ENCODE peak calls at places on chromosome 5, in five cellular contexts. I is IMR-90, V is stomach, K is body of pancreas, T is GM12891. Z is an unnamed sample.
A peak's percentile ranks its signal among the peaks of the same experiment; 100 is the strongest.

GRCh38 chr5:55456216-55456895 is 78.4 kb downstream of the PLPP1 start:
- DNase-seq in V (no peak), K (no peak), T (no peak), I (peak; percentile 79), Z (no peak)

GRCh38 chr5:53091304-53091703 is 18.3 kb downstream of the MOCS2 start:
- DNase-seq in T (no peak), I (peak; percentile 72), K (no peak), V (no peak), Z (no peak)

GRCh38 chr5:27093296-27093695 is 54.9 kb upstream of the CDH9 start:
- DNase-seq in I (no peak), K (no peak), V (no peak), T (no peak), Z (no peak)

GRCh38 chr5:74865293-74865798 is 841 bp downstream of the FAM169A start:
- DNase-seq in K (no peak), I (no peak), T (no peak), V (no peak), Z (no peak)

GRCh38 chr5:170632985-170633234 is 129.1 kb downstream of the KCNIP1 start:
- DNase-seq in V (peak; percentile 45), I (no peak), T (peak; percentile 79), K (peak; percentile 51), Z (no peak)

GRCh38 chr5:83922699-83923098 is 202.0 kb upstream of the HAPLN1 start:
- DNase-seq in V (no peak), I (no peak), K (no peak), T (no peak), Z (no peak)

GRCh38 chr5:38130346-38130745 is 128.0 kb upstream of the EGFLAM start:
- DNase-seq in T (no peak), I (no peak), K (no peak), V (no peak), Z (no peak)

GRCh38 chr5:59698774-59699173 is 194.8 kb downstream of the PDE4D start:
- DNase-seq in I (no peak), T (no peak), K (no peak), V (no peak), Z (no peak)

GRCh38 chr5:59062986-59063683 is 480.3 kb downstream of the RAB3C start:
- DNase-seq in K (no peak), T (no peak), V (no peak), I (no peak), Z (no peak)

GRCh38 chr5:2383678-2384025 is 367.8 kb downstream of the IRX2 start:
- DNase-seq in I (no peak), T (no peak), V (no peak), K (no peak), Z (no peak)

GRCh38 chr5:59562756-59563389 is 330.7 kb downstream of the PDE4D start:
- DNase-seq in V (peak; percentile 42), T (peak; percentile 2), I (peak; percentile 33), K (peak; percentile 25), Z (no peak)

GRCh38 chr5:64074533-64074932 is 91.1 kb upstream of the RNF180 start:
- DNase-seq in K (no peak), T (peak; percentile 17), I (peak; percentile 3), V (no peak), Z (no peak)

GRCh38 chr5:108654042-108654441 is 93.7 kb upstream of the FER start:
- DNase-seq in I (peak; percentile 70), T (no peak), K (no peak), V (no peak), Z (no peak)

GRCh38 chr5:177382423-177383029 is 1.7 kb upstream of the SLC34A1 start:
- DNase-seq in T (no peak), K (peak; percentile 67), V (peak; percentile 71), I (peak; percentile 18), Z (no peak)

GRCh38 chr5:33604503-33604902 is 163.7 kb downstream of the TARS1 start:
- DNase-seq in I (no peak), V (no peak), T (no peak), K (no peak), Z (no peak)

DNA sequence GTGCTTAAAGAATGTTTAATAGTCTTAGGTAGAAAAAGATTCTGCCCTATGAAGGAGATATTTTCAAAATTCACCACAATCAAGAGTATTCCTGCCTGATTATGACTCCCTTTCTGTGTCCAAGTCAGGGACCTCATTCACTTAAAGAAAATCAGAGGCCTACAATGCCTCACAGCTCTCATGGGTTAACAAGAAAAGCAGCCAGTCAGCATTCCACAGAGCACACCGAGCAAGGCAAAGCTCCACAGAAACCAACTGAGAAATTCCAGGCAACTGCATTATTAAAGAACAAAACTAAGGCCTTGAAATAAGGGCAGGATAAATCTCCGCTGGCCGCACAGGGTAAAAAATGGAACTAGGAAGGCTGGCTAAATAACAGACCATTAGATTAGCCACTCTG is 161.1 kb downstream of the TARS1 start:
- DNase-seq in V (no peak), T (no peak), K (no peak), I (no peak), Z (peak; percentile 63)
- TF ChIP-seq POLR2A in V (no peak), T (no peak), K (no peak), I (no peak), Z (no peak)

DNA sequence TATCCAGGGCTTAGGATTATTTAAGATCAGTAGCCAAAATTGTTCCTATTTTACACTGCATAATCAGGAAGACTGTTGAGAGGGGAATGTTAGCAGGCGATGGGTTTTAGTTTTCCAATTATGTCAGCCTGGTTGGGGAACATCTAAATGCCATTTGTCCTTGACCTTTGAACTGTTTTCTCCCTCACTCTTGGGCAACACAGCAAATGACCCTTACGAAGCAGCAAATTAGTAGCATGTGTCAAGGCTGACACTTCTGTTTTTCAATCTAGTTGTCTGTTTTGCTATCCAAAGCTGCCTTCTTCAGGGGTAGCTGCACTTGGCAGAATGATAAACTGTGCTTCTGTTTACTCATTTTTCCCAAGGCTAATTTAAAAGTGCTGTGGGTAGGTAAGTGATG is 78.0 kb upstream of the AGXT2 start:
- DNase-seq in T (no peak), K (no peak), I (no peak), V (no peak), Z (no peak)
- TF ChIP-seq POLR2A in T (no peak), K (no peak), I (no peak), V (no peak), Z (no peak)

GRCh38 chr5:14054111-14054854 is 88.9 kb upstream of the TRIO start:
- DNase-seq in V (no peak), I (peak; percentile 89), K (no peak), T (no peak), Z (no peak)

GRCh38 chr5:14050821-14051220 is 92.3 kb upstream of the TRIO start:
- DNase-seq in I (peak; percentile 65), V (no peak), T (no peak), K (no peak), Z (no peak)

GRCh38 chr5:14057289-14057688 is 85.9 kb upstream of the TRIO start:
- DNase-seq in T (no peak), K (no peak), V (no peak), I (no peak), Z (no peak)

GRCh38 chr5:14056039-14056438 is 87.1 kb upstream of the TRIO start:
- DNase-seq in I (no peak), K (no peak), V (no peak), T (no peak), Z (no peak)

GRCh38 chr5:14054965-14055963 is 87.9 kb upstream of the TRIO start:
- DNase-seq in V (no peak), K (no peak), I (peak; percentile 81), T (no peak), Z (no peak)
- TF ChIP-seq POLR2A in V (no peak), K (no peak), I (no peak), T (no peak), Z (no peak)

DNA sequence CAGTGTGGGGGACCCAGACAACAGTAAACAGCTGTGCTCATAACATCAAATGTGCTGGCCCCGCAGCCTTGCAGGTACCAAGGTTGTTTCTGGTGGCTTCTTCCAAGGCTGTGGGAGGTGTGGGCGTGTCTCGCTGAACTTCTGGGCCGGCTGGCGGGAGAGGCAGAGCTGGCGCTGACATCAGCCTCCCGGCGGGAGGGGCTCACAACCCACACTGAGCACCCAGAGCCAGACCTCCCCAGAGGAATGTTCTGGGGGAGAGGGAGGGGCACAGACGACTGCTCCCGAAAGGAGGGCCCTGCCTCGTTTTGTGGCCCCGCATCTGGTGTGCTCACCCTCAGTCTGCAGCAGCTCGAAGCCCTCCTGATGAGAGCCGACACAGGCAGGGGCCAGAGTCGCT is 6.9 kb upstream of the SLC12A7 start:
- DNase-seq in K (peak; percentile 59), T (no peak), I (no peak), V (peak; percentile 77), Z (peak; percentile 71)
- TF ChIP-seq POLR2A in K (no peak), T (no peak), I (no peak), V (no peak), Z (no peak)

GRCh38 chr5:71586941-71587708 is at the start of gene MCCC2:
- DNase-seq in T (peak; percentile 86), K (peak; percentile 98), V (peak; percentile 98), I (peak; percentile 92), Z (peak; percentile 98)
- TF ChIP-seq POLR2A in T (peak; percentile 93), K (peak; percentile 87), V (peak; percentile 51), I (peak; percentile 67), Z (no peak)

GRCh38 chr5:136054133-136054996 is 25.6 kb downstream of the TGFBI start:
- DNase-seq in V (no peak), I (peak; percentile 49), T (no peak), K (no peak), Z (no peak)

GRCh38 chr5:136052692-136053335 is 24.0 kb downstream of the TGFBI start:
- DNase-seq in I (no peak), V (no peak), T (no peak), K (no peak), Z (no peak)

GRCh38 chr5:136055612-136056302 is 27.0 kb downstream of the TGFBI start:
- DNase-seq in T (no peak), V (no peak), K (no peak), I (no peak), Z (no peak)

GRCh38 chr5:136051486-136052220 is 22.9 kb downstream of the TGFBI start:
- DNase-seq in T (no peak), V (no peak), K (no peak), I (no peak), Z (no peak)

GRCh38 chr5:136053336-136054121 is 24.7 kb downstream of the TGFBI start:
- DNase-seq in V (no peak), K (no peak), T (no peak), I (peak; percentile 97), Z (no peak)
- TF ChIP-seq POLR2A in V (no peak), K (no peak), T (no peak), I (peak; percentile 76), Z (no peak)

GRCh38 chr5:100904259-100904822 is 1.3 kb upstream of the ST8SIA4 start:
- DNase-seq in K (no peak), I (no peak), T (no peak), V (peak; percentile 26), Z (no peak)
- TF ChIP-seq POLR2A in K (no peak), I (no peak), T (peak; percentile 45), V (no peak), Z (no peak)

GRCh38 chr5:22693125-22693524 is 160.0 kb downstream of the CDH12 start:
- DNase-seq in V (no peak), K (no peak), T (no peak), I (no peak), Z (no peak)
- TF ChIP-seq POLR2A in V (no peak), K (no peak), T (no peak), I (no peak), Z (no peak)